ENCODE peak calls at places on chromosomes 13 and 19, in six cellular contexts. One of them, this sample, is unnamed.

GRCh38 chr13:87003265-87003664 is 667.9 kb upstream of the SLITRK5 start:
- DNase-seq in GM23338: no peak
- DNase-seq in GM13976: no peak
- DNase-seq in T-helper 17 cell: no peak
- DNase-seq in mucosa of descending colon: no peak
- DNase-seq in stimulated activated CD8-positive, alpha-beta memory T cell treated with anti-CD3 and anti-CD28 coated beads, Interleukin-15, amount 100 ng/mL, for 1 hour: no peak
- DNase-seq in this sample: no peak

GRCh38 chr13:76754414-76754813 is 131.8 kb downstream of the KCTD12 start:
- DNase-seq in GM23338: no peak
- DNase-seq in GM13976: no peak
- DNase-seq in T-helper 17 cell: no peak
- DNase-seq in mucosa of descending colon: no peak
- DNase-seq in stimulated activated CD8-positive, alpha-beta memory T cell treated with anti-CD3 and anti-CD28 coated beads, Interleukin-15, amount 100 ng/mL, for 1 hour: no peak
- DNase-seq in this sample: no peak

GRCh38 chr13:46684287-46685001 is 112.5 kb downstream of the ESD start:
- DNase-seq in GM23338: peak
- DNase-seq in GM13976: no peak
- DNase-seq in T-helper 17 cell: no peak
- DNase-seq in mucosa of descending colon: no peak
- DNase-seq in stimulated activated CD8-positive, alpha-beta memory T cell treated with anti-CD3 and anti-CD28 coated beads, Interleukin-15, amount 100 ng/mL, for 1 hour: no peak
- DNase-seq in this sample: no peak

GRCh38 chr13:75217949-75218348 is 264.0 kb downstream of the TBC1D4 start:
- DNase-seq in GM23338: no peak
- DNase-seq in GM13976: no peak
- DNase-seq in T-helper 17 cell: no peak
- DNase-seq in mucosa of descending colon: no peak
- DNase-seq in stimulated activated CD8-positive, alpha-beta memory T cell treated with anti-CD3 and anti-CD28 coated beads, Interleukin-15, amount 100 ng/mL, for 1 hour: no peak
- DNase-seq in this sample: no peak

GRCh38 chr13:108508263-108508662 is 121.1 kb upstream of the MYO16 start:
- DNase-seq in GM23338: peak
- DNase-seq in GM13976: peak
- DNase-seq in T-helper 17 cell: no peak
- DNase-seq in mucosa of descending colon: no peak
- DNase-seq in stimulated activated CD8-positive, alpha-beta memory T cell treated with anti-CD3 and anti-CD28 coated beads, Interleukin-15, amount 100 ng/mL, for 1 hour: no peak
- DNase-seq in this sample: no peak

GRCh38 chr13:110285991-110286923 is 20.7 kb downstream of the COL4A1 start:
- DNase-seq in GM23338: no peak
- DNase-seq in GM13976: no peak
- DNase-seq in T-helper 17 cell: no peak
- DNase-seq in mucosa of descending colon: no peak
- DNase-seq in stimulated activated CD8-positive, alpha-beta memory T cell treated with anti-CD3 and anti-CD28 coated beads, Interleukin-15, amount 100 ng/mL, for 1 hour: no peak
- DNase-seq in this sample: no peak

GRCh38 chr19:44113784-44114390 is 688 bp downstream of the ZNF225 start:
- DNase-seq in GM23338: peak
- DNase-seq in GM13976: peak
- DNase-seq in T-helper 17 cell: no peak
- DNase-seq in mucosa of descending colon: peak
- DNase-seq in stimulated activated CD8-positive, alpha-beta memory T cell treated with anti-CD3 and anti-CD28 coated beads, Interleukin-15, amount 100 ng/mL, for 1 hour: no peak
- DNase-seq in this sample: no peak

GRCh38 chr13:19606152-19606551 is 27.3 kb upstream of the MPHOSPH8 start:
- DNase-seq in GM23338: no peak
- DNase-seq in GM13976: no peak
- DNase-seq in T-helper 17 cell: no peak
- DNase-seq in mucosa of descending colon: no peak
- DNase-seq in stimulated activated CD8-positive, alpha-beta memory T cell treated with anti-CD3 and anti-CD28 coated beads, Interleukin-15, amount 100 ng/mL, for 1 hour: no peak
- DNase-seq in this sample: no peak

GRCh38 chr19:48837081-48837524 is 812 bp upstream of the HSD17B14 start:
- DNase-seq in GM23338: peak
- DNase-seq in GM13976: peak
- DNase-seq in T-helper 17 cell: peak
- DNase-seq in mucosa of descending colon: peak
- DNase-seq in stimulated activated CD8-positive, alpha-beta memory T cell treated with anti-CD3 and anti-CD28 coated beads, Interleukin-15, amount 100 ng/mL, for 1 hour: peak
- DNase-seq in this sample: peak

GRCh38 chr13:88979465-88980180 is 1308.5 kb downstream of the SLITRK5 start:
- DNase-seq in GM23338: peak
- DNase-seq in GM13976: no peak
- DNase-seq in T-helper 17 cell: no peak
- DNase-seq in mucosa of descending colon: no peak
- DNase-seq in stimulated activated CD8-positive, alpha-beta memory T cell treated with anti-CD3 and anti-CD28 coated beads, Interleukin-15, amount 100 ng/mL, for 1 hour: no peak
- DNase-seq in this sample: no peak

GRCh38 chr19:12984683-12985048 is 10.6 kb upstream of the NFIX start:
- DNase-seq in GM23338: no peak
- DNase-seq in GM13976: no peak
- DNase-seq in T-helper 17 cell: no peak
- DNase-seq in mucosa of descending colon: no peak
- DNase-seq in stimulated activated CD8-positive, alpha-beta memory T cell treated with anti-CD3 and anti-CD28 coated beads, Interleukin-15, amount 100 ng/mL, for 1 hour: no peak
- DNase-seq in this sample: no peak